ENCODE peak calls at places on chromosomes 6 and 20, in ten cellular contexts. Y is kidney tubule cell; K is activated CD4-positive, alpha-beta T cell treated with anti-CD3 and anti-CD28 coated beads for 48 hours; S is RCC 7860; P is cardiac fibroblast; I is left colon; X is upper lobe of right lung; N is fibroblast of the aortic adventitia; J is HCT116; A is stimulated activated CD8-positive, alpha-beta memory T cell treated with anti-CD3 and anti-CD28 coated beads, Interleukin-4, amount 100 ng/mL, for 1 hour. Q is an unnamed sample.

GRCh38 chr6:45044510-45045252 is 283.4 kb upstream of the RUNX2 start:
- DNase-seq in J (no peak), I (no peak), K (no peak), Y (peak), S (peak), N (peak), X (no peak), P (no peak), A (no peak), Q (peak)

GRCh38 chr6:22313796-22314195 is 17.0 kb upstream of the PRL start:
- DNase-seq in P (no peak), S (no peak), J (no peak), K (no peak), Y (no peak), A (no peak), N (peak), X (no peak), I (no peak), Q (no peak)

GRCh38 chr6:149043476-149044130 is 273.9 kb upstream of the TAB2 start:
- DNase-seq in K (peak), S (no peak), P (peak), I (no peak), N (no peak), J (peak), Y (no peak), A (no peak), X (no peak), Q (no peak)

GRCh38 chr20:22684072-22684762 is 99.8 kb upstream of the FOXA2 start:
- DNase-seq in A (no peak), Y (peak), P (peak), N (peak), J (peak), X (no peak), K (peak), I (peak), S (peak), Q (peak)

GRCh38 chr6:16729183-16729696 is 32.0 kb downstream of the ATXN1 start:
- DNase-seq in S (peak), X (no peak), I (no peak), Y (peak), P (peak), J (no peak), K (no peak), A (no peak), N (peak), Q (peak)

GRCh38 chr20:48831702-48832422 is 4.1 kb upstream of the PREX1 start:
- DNase-seq in A (no peak), Y (peak), P (peak), I (no peak), J (no peak), S (peak), K (no peak), X (no peak), N (peak), Q (no peak)

GRCh38 chr20:23442436-23442835 is 3.0 kb downstream of the CSTL1 start:
- DNase-seq in K (no peak), I (no peak), Y (no peak), J (no peak), P (no peak), X (no peak), A (no peak), N (no peak), S (no peak), Q (no peak)

GRCh38 chr6:118668761-118669411 is 17.5 kb upstream of the CEP85L start:
- DNase-seq in I (no peak), P (peak), N (peak), A (no peak), X (no peak), K (no peak), J (no peak), Y (peak), S (no peak), Q (peak)

GRCh38 chr6:143119260-143119659 is 58.6 kb downstream of the AIG1 start:
- DNase-seq in J (no peak), S (no peak), Y (no peak), P (no peak), A (no peak), N (no peak), I (no peak), K (no peak), X (no peak), Q (no peak)

GRCh38 chr6:52143551-52143950 is 42.6 kb upstream of the IL17A start:
- DNase-seq in S (no peak), N (no peak), A (no peak), J (no peak), K (no peak), I (no peak), X (no peak), Y (no peak), P (no peak), Q (no peak)

GRCh38 chr6:51678905-51679620 is 408.4 kb downstream of the PKHD1 start:
- DNase-seq in I (no peak), X (no peak), A (no peak), P (no peak), K (no peak), S (no peak), N (no peak), Y (peak), J (no peak), Q (no peak)

GRCh38 chr20:47999166-47999565 is 213.9 kb upstream of the SULF2 start:
- DNase-seq in X (no peak), I (no peak), S (no peak), Y (peak), P (no peak), J (no peak), K (no peak), N (no peak), A (no peak), Q (no peak)

GRCh38 chr6:624979-625378 is 31.9 kb downstream of the HUS1B start:
- DNase-seq in N (peak), P (peak), J (no peak), I (peak), S (no peak), X (no peak), K (no peak), A (no peak), Y (no peak), Q (no peak)

GRCh38 chr6:40782355-40782754 is 195.2 kb upstream of the LRFN2 start:
- DNase-seq in N (no peak), S (no peak), A (no peak), J (no peak), K (no peak), I (no peak), P (no peak), Y (no peak), X (no peak), Q (no peak)

GRCh38 chr20:44024820-44025580 is 110.3 kb downstream of the TOX2 start:
- DNase-seq in S (no peak), J (no peak), A (no peak), Y (no peak), I (no peak), N (no peak), K (no peak), X (no peak), P (no peak), Q (no peak)

GRCh38 chr6:119317007-119317406 is 32.6 kb downstream of the MAN1A1 start:
- DNase-seq in Y (no peak), K (no peak), S (no peak), J (no peak), N (no peak), I (no peak), P (no peak), A (no peak), X (no peak), Q (no peak)

GRCh38 chr6:16249971-16250370 is 11.6 kb downstream of the GMPR start:
- DNase-seq in A (no peak), Y (no peak), I (no peak), K (no peak), S (no peak), J (no peak), P (no peak), X (no peak), N (no peak), Q (no peak)

GRCh38 chr6:28772480-28773381 is 151.1 kb downstream of the TRIM27 start:
- DNase-seq in I (no peak), J (peak), P (no peak), Y (no peak), S (no peak), N (no peak), K (no peak), X (no peak), A (no peak), Q (no peak)

GRCh38 chr6:107655245-107655644 is 165.3 kb downstream of the SOBP start:
- DNase-seq in Y (no peak), N (no peak), X (no peak), I (no peak), J (no peak), P (no peak), S (no peak), K (no peak), A (no peak), Q (no peak)

GRCh38 chr6:56531839-56532595 is 110.7 kb downstream of the DST start:
- DNase-seq in X (no peak), I (no peak), A (no peak), J (no peak), K (no peak), N (no peak), S (no peak), P (no peak), Y (no peak), Q (no peak)

GRCh38 chr20:64139200-64140081 is 24.8 kb upstream of the MYT1 start:
- DNase-seq in Y (no peak), P (no peak), X (peak), S (no peak), J (no peak), K (no peak), N (no peak), I (no peak), A (no peak), Q (no peak)

GRCh38 chr20:46928580-46929132 is 34.0 kb downstream of the EYA2 start:
- DNase-seq in J (no peak), Y (peak), A (no peak), X (no peak), N (peak), K (no peak), S (no peak), P (peak), I (no peak), Q (no peak)

GRCh38 chr6:162090734-162091133 is 636.8 kb downstream of the PRKN start:
- DNase-seq in K (no peak), J (no peak), N (peak), P (peak), I (no peak), A (no peak), S (peak), Y (peak), X (no peak), Q (peak)

GRCh38 chr6:92263864-92264263 is 1155.5 kb downstream of the EPHA7 start:
- DNase-seq in N (no peak), S (no peak), X (no peak), J (no peak), A (no peak), P (no peak), I (no peak), Y (no peak), K (no peak), Q (no peak)

GRCh38 chr6:11025911-11026635 is 18.0 kb downstream of the ELOVL2 start:
- DNase-seq in Y (no peak), X (no peak), P (no peak), K (no peak), I (no peak), N (no peak), S (no peak), J (no peak), A (no peak), Q (no peak)

GRCh38 chr6:136594671-136595070 is 44.4 kb upstream of the MAP7 start:
- DNase-seq in K (no peak), Y (no peak), P (no peak), X (no peak), A (no peak), N (no peak), J (no peak), I (no peak), S (no peak), Q (no peak)

GRCh38 chr6:163485388-163485851 is 70.9 kb downstream of the QKI start:
- DNase-seq in X (no peak), K (no peak), J (no peak), S (no peak), P (peak), A (no peak), Y (no peak), I (no peak), N (peak), Q (no peak)

GRCh38 chr6:49564552-49564951 is 14.1 kb downstream of the C6orf141 start:
- DNase-seq in I (no peak), A (no peak), X (no peak), J (no peak), P (no peak), K (no peak), Y (no peak), N (no peak), S (no peak), Q (no peak)

GRCh38 chr6:146700078-146700686 is 101.4 kb downstream of the ADGB start:
- DNase-seq in Y (peak), J (peak), I (peak), S (peak), X (no peak), P (peak), N (peak), K (peak), A (no peak), Q (peak)

GRCh38 chr20:52342913-52343312 is 151.3 kb upstream of the ZFP64 start:
- DNase-seq in N (no peak), S (no peak), I (no peak), J (no peak), Y (no peak), X (no peak), P (no peak), A (no peak), K (no peak), Q (no peak)

GRCh38 chr6:146265051-146265450 is 236.2 kb downstream of the GRM1 start:
- DNase-seq in A (no peak), J (no peak), Y (no peak), P (no peak), I (no peak), K (no peak), X (no peak), N (no peak), S (no peak), Q (no peak)

GRCh38 chr6:167140589-167141474 is 16.9 kb downstream of the GPR31 start:
- DNase-seq in I (no peak), A (no peak), N (no peak), Y (peak), K (no peak), P (no peak), S (no peak), X (no peak), J (no peak), Q (no peak)

GRCh38 chr6:25832307-25832662 is 433 bp upstream of the SLC17A1 start:
- DNase-seq in S (no peak), Y (no peak), N (no peak), J (no peak), K (no peak), P (no peak), X (no peak), A (no peak), I (no peak), Q (no peak)

GRCh38 chr6:37980222-37980595 is 160.7 kb downstream of the ZFAND3 start:
- DNase-seq in J (no peak), S (no peak), I (no peak), K (no peak), X (no peak), N (no peak), Y (no peak), P (no peak), A (no peak), Q (no peak)

GRCh38 chr6:29494131-29494530 is 6.4 kb upstream of the MAS1L start:
- DNase-seq in I (no peak), K (no peak), A (no peak), J (no peak), S (no peak), X (no peak), Y (no peak), P (no peak), N (no peak), Q (no peak)

Q was measured in kidney glomerular epithelial cell.